ENCODE peak calls at places on chromosome X, in six cellular contexts. A is AG10803, J is cardiac muscle cell, D is spleen, P is fibroblast of lung, I is BJ. X is an unnamed sample.
A peak's percentile ranks its signal among the peaks of the same experiment; 100 is the strongest.

GRCh38 chrX:16665089-16665488 is 15.1 kb downstream of the S100G start:
- DNase-seq in A (peak; percentile 69), J (peak; percentile 53), D (no peak), P (peak; percentile 62), I (no peak), X (peak; percentile 63)

GRCh38 chrX:9131066-9131465 is 97.1 kb upstream of the FAM9B start:
- DNase-seq in A (no peak), J (no peak), D (no peak), P (no peak), I (no peak), X (no peak)

GRCh38 chrX:31483336-31483735 is 411.5 kb upstream of the FTHL17 start:
- DNase-seq in A (peak; percentile 63), J (peak; percentile 88), D (no peak), P (peak; percentile 87), I (no peak), X (peak; percentile 75)

GRCh38 chrX:137549846-137550534 is 15.9 kb upstream of the ZIC3 start:
- DNase-seq in A (no peak), J (no peak), D (no peak), P (no peak), I (no peak), X (no peak)

GRCh38 chrX:131677655-131678628 is 134.1 kb downstream of the OR13H1 start:
- DNase-seq in A (peak; percentile 5), J (peak; percentile 23), D (peak; percentile 79), P (peak; percentile 15), I (no peak), X (peak; percentile 7)

GRCh38 chrX:74419861-74420193 is 1.5 kb upstream of the SLC16A2 start:
- DNase-seq in A (no peak), J (no peak), D (no peak), P (peak; percentile 15), I (no peak), X (no peak)

GRCh38 chrX:52576946-52577345 is 60.1 kb upstream of the XAGE1B start:
- DNase-seq in A (no peak), J (no peak), D (no peak), P (no peak), I (no peak), X (no peak)

GRCh38 chrX:82320554-82320953 is 1118.7 kb downstream of the SH3BGRL start:
- DNase-seq in A (no peak), J (no peak), D (no peak), P (no peak), I (no peak), X (no peak)

GRCh38 chrX:124212622-124213021 is 119.8 kb upstream of the TEX13D start:
- DNase-seq in A (peak; percentile 17), J (no peak), D (no peak), P (no peak), I (no peak), X (no peak)

GRCh38 chrX:114152130-114152529 is 431.8 kb upstream of the HTR2C start:
- DNase-seq in A (peak; percentile 0), J (peak; percentile 71), D (no peak), P (peak; percentile 59), I (no peak), X (peak; percentile 45)

GRCh38 chrX:8887004-8887403 is 85.8 kb upstream of the FAM9A start:
- DNase-seq in A (no peak), J (no peak), D (no peak), P (no peak), I (no peak), X (no peak)

GRCh38 chrX:148380614-148381561 is 119.5 kb upstream of the AFF2 start:
- DNase-seq in A (peak; percentile 21), J (no peak), D (no peak), P (peak; percentile 32), I (no peak), X (no peak)

GRCh38 chrX:107825698-107826285 is at the start of gene MID2:
- DNase-seq in A (peak; percentile 36), J (peak; percentile 46), D (peak; percentile 80), P (peak; percentile 55), I (no peak), X (peak; percentile 28)

GRCh38 chrX:68018248-68019203 is 414.8 kb downstream of the OPHN1 start:
- DNase-seq in A (peak; percentile 46), J (peak; percentile 35), D (no peak), P (peak; percentile 7), I (no peak), X (peak; percentile 10)

GRCh38 chrX:109842611-109843010 is 109.6 kb upstream of the ACSL4 start:
- DNase-seq in A (no peak), J (peak; percentile 53), D (no peak), P (no peak), I (no peak), X (no peak)

GRCh38 chrX:34943235-34943634 is 639 bp downstream of the FAM47B start:
- DNase-seq in A (no peak), J (no peak), D (peak; percentile 61), P (no peak), I (no peak), X (no peak)

GRCh38 chrX:41276661-41277506 is 57.1 kb upstream of the DDX3X start:
- DNase-seq in A (no peak), J (no peak), D (no peak), P (no peak), I (no peak), X (no peak)

GRCh38 chrX:41475166-41475565 is 28.0 kb downstream of the NYX start:
- DNase-seq in A (no peak), J (no peak), D (no peak), P (no peak), I (no peak), X (no peak)

GRCh38 chrX:54786972-54787371 is 11.1 kb downstream of the ITIH6 start:
- DNase-seq in A (no peak), J (no peak), D (no peak), P (no peak), I (no peak), X (no peak)

GRCh38 chrX:12118134-12118533 is 20.1 kb upstream of the FRMPD4 start:
- DNase-seq in A (peak; percentile 47), J (no peak), D (no peak), P (peak; percentile 69), I (peak; percentile 31), X (no peak)

GRCh38 chrX:26848511-26848910 is 614.6 kb downstream of the PPP4R3C start:
- DNase-seq in A (no peak), J (no peak), D (no peak), P (peak; percentile 18), I (no peak), X (peak; percentile 28)

GRCh38 chrX:147838465-147839131 is 73.1 kb upstream of the FMR1 start:
- DNase-seq in A (no peak), J (no peak), D (no peak), P (no peak), I (no peak), X (no peak)

DNA sequence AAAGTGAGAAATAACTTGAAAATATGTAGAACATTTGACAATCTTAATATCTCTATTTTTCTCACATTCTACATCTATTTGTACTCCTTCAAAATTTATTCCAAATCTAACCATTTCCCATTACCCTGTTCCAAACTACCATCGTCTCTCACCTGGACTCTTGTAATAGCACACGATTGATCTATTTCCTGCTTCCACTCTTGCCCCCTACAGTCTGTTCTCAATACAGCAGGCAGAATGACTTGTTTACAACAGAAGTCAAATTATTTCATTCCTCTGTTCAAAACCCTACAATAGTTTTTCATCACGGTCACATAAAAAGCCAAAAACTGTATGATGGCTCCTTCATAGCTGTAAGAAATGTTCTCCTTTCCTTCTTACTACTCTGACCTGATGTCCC is 21.1 kb upstream of the LUZP4 start:
- DNase-seq in A (no peak), J (peak; percentile 4), D (no peak), P (no peak), I (no peak), X (no peak)
- TF ChIP-seq CTCF in A (peak; percentile 36), J (peak; percentile 15), D (no peak), P (peak; percentile 42), I (peak; percentile 37), X (peak; percentile 38)

GRCh38 chrX:18929775-18930174 is 54.1 kb downstream of the PHKA2 start:
- DNase-seq in A (no peak), J (no peak), D (no peak), P (no peak), I (no peak), X (no peak)

GRCh38 chrX:18934708-18935107 is 49.2 kb downstream of the PHKA2 start:
- DNase-seq in A (no peak), J (no peak), D (no peak), P (no peak), I (no peak), X (no peak)

GRCh38 chrX:18935893-18936292 is 48.0 kb downstream of the PHKA2 start:
- DNase-seq in A (no peak), J (no peak), D (no peak), P (no peak), I (no peak), X (no peak)

GRCh38 chrX:18933611-18934010 is 50.3 kb downstream of the PHKA2 start:
- DNase-seq in A (no peak), J (no peak), D (no peak), P (no peak), I (no peak), X (no peak)

DNA sequence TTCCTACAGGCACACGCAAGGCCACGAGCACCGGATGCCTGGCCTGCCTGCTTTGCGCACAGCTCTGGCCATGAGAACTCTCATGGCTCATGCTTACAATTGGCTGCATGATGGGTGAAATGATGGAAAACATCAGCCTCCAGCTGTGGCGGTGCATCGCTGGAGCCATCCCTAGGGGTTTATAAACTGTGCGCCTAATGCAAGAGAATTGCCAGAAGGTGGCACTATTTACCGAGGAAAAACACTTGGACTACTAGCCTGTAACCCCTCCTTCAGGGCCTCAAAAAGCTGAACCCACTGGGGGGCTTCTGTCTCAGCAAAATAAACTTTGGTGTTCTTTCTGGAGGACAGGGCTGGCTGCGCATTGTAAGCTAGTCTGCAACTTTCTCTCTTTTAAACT is 51.9 kb downstream of the PHKA2 start:
- DNase-seq in A (peak; percentile 14), J (peak; percentile 41), D (no peak), P (peak; percentile 7), I (no peak), X (peak; percentile 21)
- TF ChIP-seq CTCF in A (peak; percentile 47), J (peak; percentile 45), D (peak; percentile 25), P (peak; percentile 54), I (peak; percentile 40), X (peak; percentile 36)

GRCh38 chrX:103211012-103211715 is 3.7 kb upstream of the BEX4 start:
- DNase-seq in A (peak; percentile 40), J (peak; percentile 62), D (no peak), P (peak; percentile 29), I (no peak), X (peak; percentile 51)
- TF ChIP-seq CTCF in A (peak; percentile 56), J (peak; percentile 47), D (peak; percentile 34), P (peak; percentile 57), I (peak; percentile 49), X (peak; percentile 55)

DNA sequence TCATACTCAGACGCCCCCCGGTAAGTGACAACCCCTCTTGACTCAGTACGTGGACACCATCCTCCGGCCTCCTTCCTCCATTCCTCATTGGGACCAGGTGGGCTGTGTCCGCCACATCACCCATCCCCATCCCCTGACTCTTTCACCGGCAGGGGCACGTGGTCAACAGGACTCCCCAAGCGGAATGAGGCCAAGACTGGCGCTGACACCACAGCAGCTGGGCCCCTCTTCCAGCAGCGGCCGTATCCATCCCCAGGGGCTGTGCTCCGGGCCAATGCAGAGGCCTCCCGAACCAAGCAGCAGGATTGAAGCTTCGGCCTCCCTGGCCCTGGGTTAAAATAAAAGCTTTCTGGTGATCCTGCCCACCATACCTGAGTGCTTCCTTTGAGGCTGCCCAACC is 5.0 kb downstream of the PQBP1 start:
- DNase-seq in A (no peak), J (no peak), D (no peak), P (no peak), I (no peak), X (no peak)
- TF ChIP-seq CTCF in A (no peak), J (no peak), D (no peak), P (no peak), I (no peak), X (no peak)

X was measured in astrocyte of the spinal cord.